ENCODE peak calls at places on chromosome 1, in seven cellular contexts. P is HCT116, M is OCI-LY7, E is hepatocyte, F is neural progenitor cell, Q is PC-3, Y is GM23248. O is an unnamed sample.

GRCh38 chr1:77438239-77438913 is 156.6 kb downstream of the AK5 start:
- DNase-seq in P (no peak), M (no peak), E (no peak), F (no peak), Q (no peak), Y (peak; percentile 68), O (peak; percentile 11)

GRCh38 chr1:228646717-228647522 is 88.4 kb upstream of the RHOU start:
- DNase-seq in P (no peak), M (peak; percentile 54), E (peak; percentile 56), F (peak; percentile 60), Q (peak; percentile 63), Y (peak; percentile 75), O (peak; percentile 31)

GRCh38 chr1:231266811-231267322 is 25.9 kb downstream of the GNPAT start:
- DNase-seq in P (no peak), M (no peak), E (no peak), F (no peak), Q (no peak), Y (peak; percentile 8), O (no peak)

GRCh38 chr1:58447891-58448290 is 98.6 kb downstream of the OMA1 start:
- DNase-seq in P (no peak), M (no peak), E (peak; percentile 16), F (no peak), Q (no peak), Y (peak; percentile 35), O (no peak)

GRCh38 chr1:173900427-173900826 is 16.7 kb downstream of the SERPINC1 start:
- DNase-seq in P (no peak), M (no peak), E (no peak), F (no peak), Q (no peak), Y (no peak), O (no peak)

GRCh38 chr1:112721966-112722524 is 6.9 kb upstream of the PPM1J start:
- DNase-seq in P (no peak), M (no peak), E (no peak), F (no peak), Q (no peak), Y (no peak), O (no peak)

GRCh38 chr1:89262643-89263042 is 10.0 kb downstream of the GBP5 start:
- DNase-seq in P (no peak), M (no peak), E (peak; percentile 12), F (no peak), Q (peak; percentile 36), Y (peak; percentile 85), O (no peak)

GRCh38 chr1:219916257-219916656 is 12.1 kb downstream of the SLC30A10 start:
- DNase-seq in P (no peak), M (no peak), E (no peak), F (no peak), Q (no peak), Y (no peak), O (no peak)

GRCh38 chr1:203911806-203912205 is 50.4 kb downstream of the SNRPE start:
- DNase-seq in P (no peak), M (no peak), E (no peak), F (no peak), Q (no peak), Y (peak; percentile 44), O (no peak)

GRCh38 chr1:37410815-37411214 is 63.6 kb upstream of the ZC3H12A start:
- DNase-seq in P (no peak), M (peak; percentile 12), E (peak; percentile 63), F (peak; percentile 86), Q (peak; percentile 30), Y (peak; percentile 42), O (no peak)

GRCh38 chr1:147384805-147385204 is 142.3 kb downstream of the CHD1L start:
- DNase-seq in P (no peak), M (no peak), E (no peak), F (no peak), Q (no peak), Y (no peak), O (no peak)

GRCh38 chr1:19478241-19478780 is 7.0 kb downstream of the CAPZB start:
- DNase-seq in P (no peak), M (no peak), E (no peak), F (no peak), Q (no peak), Y (no peak), O (no peak)

GRCh38 chr1:25477448-25478034 is 46.8 kb downstream of the MACO1 start:
- DNase-seq in P (no peak), M (no peak), E (no peak), F (no peak), Q (no peak), Y (no peak), O (no peak)

GRCh38 chr1:153750026-153750995 is 22.5 kb downstream of the INTS3 start:
- DNase-seq in P (no peak), M (no peak), E (no peak), F (peak; percentile 68), Q (no peak), Y (peak; percentile 42), O (no peak)

GRCh38 chr1:187838335-187839293 is 1009.9 kb downstream of the PLA2G4A start:
- DNase-seq in P (no peak), M (no peak), E (peak; percentile 42), F (peak; percentile 2), Q (no peak), Y (no peak), O (no peak)

GRCh38 chr1:187840557-187840956 is 1011.8 kb downstream of the PLA2G4A start:
- DNase-seq in P (no peak), M (no peak), E (peak; percentile 7), F (no peak), Q (no peak), Y (no peak), O (no peak)

GRCh38 chr1:187844313-187844712 is 1015.6 kb downstream of the PLA2G4A start:
- DNase-seq in P (no peak), M (no peak), E (no peak), F (no peak), Q (peak; percentile 58), Y (peak; percentile 8), O (no peak)

GRCh38 chr1:187839873-187840272 is 1011.1 kb downstream of the PLA2G4A start:
- DNase-seq in P (no peak), M (no peak), E (no peak), F (no peak), Q (peak; percentile 51), Y (peak; percentile 26), O (no peak)

DNA sequence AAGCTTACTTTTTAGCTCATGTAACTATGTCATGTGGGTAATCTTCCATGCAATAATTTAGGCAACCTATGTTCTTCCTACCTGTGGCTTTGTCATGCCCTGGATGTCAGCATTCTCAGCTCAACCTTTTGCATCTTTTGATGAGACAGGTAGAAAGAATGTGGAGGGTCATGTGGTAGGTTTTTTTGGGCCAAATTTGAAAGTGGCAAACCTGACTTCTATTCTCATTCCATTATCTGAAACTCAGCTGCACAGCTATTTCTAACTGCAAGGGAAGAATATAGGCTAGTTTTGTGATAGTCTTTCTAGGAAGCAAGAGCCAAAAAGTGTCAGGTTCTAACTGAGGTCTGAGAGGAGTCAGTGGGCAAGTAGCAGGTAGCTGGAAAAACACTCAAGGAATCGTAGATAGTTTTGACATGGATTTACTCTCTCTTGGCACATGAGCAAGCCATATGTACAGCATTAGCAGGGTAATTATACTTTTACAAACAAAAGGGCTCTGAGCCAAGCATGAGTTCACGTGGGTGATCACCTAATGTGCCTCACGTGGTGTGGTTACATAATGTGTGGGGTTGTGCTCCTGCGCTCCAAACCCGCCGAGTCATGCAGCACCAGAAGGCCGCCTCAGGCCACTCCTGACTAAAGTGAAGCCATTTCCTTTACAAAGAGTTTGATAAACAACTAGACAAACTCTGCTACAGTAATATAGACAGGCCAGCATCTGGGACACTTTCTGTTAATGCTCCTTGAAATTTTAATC is 1013.8 kb downstream of the PLA2G4A start:
- DNase-seq in P (no peak), M (peak; percentile 13), E (peak; percentile 16), F (peak; percentile 2), Q (peak; percentile 66), Y (peak; percentile 52), O (no peak)
- TF ChIP-seq EZH2phosphoT487 in P (no peak), M (no peak), E (no peak), F (no peak), Q (no peak), Y (no peak), O (no peak)

DNA sequence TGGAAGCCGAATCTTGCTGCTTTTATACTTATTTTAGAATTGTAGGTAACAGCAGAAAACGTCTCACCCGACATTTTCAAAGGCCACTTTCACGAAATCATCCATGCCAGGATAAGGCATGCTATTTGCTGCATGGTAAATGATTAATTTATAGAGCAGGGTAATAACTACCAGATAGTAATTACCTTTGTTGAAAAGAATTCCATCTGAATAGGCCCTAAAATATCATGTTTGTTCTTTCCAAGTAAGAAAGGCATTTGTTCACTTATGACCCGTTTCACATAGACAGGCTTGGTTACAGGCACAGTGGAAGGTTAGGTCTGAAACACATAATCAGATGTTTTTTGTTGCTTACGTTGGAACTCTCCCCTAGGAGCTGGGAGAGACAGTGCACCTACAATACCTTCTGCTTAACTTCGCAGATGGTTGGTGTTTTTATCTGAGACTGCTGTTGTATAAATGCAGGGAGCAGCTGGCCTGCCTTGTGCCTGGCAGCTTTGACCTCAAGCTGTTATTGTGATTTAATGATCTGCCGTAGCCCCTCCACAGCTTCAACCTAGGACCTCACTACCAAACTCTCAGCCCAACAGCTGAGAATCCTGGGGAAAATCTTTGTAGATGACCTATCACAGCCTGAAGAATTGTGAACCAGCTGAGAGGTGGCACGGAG is 1.6 kb downstream of the SLC44A3 start:
- DNase-seq in P (no peak), M (no peak), E (peak; percentile 29), F (no peak), Q (peak; percentile 9), Y (no peak), O (no peak)
- H3K4me3 ChIP-seq in P (no peak overlapping the region), M (no peak overlapping the region), E (peak overlapping the region; percentile 82), F (no peak overlapping the region), Q (peak overlapping the region; percentile 75), Y (no peak overlapping the region), O (no peak overlapping the region)

DNA sequence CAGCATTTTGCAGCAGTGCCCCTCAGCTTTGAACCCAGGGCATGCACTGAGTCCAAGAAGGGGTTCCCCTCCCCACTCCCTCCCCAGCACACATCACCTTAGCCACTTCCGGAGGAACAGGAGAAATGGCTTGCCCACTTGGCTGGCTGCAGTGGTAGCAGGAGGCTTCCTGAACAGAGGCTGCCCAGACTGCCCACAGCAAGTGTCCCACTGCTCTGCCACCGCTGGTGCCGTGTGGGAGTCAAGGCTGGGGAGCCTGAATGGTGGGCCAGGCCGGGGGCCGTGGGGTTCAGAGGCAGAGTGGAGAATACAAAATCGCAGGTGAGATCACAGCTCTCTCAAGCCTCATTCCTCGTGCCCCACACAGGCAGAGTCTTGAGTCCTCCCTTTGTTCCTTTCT is 34.5 kb downstream of the CD247 start:
- DNase-seq in P (no peak), M (no peak), E (no peak), F (no peak), Q (no peak), Y (no peak), O (no peak)
- TF ChIP-seq EZH2phosphoT487 in P (no peak), M (no peak), E (no peak), F (no peak), Q (no peak), Y (no peak), O (no peak)

DNA sequence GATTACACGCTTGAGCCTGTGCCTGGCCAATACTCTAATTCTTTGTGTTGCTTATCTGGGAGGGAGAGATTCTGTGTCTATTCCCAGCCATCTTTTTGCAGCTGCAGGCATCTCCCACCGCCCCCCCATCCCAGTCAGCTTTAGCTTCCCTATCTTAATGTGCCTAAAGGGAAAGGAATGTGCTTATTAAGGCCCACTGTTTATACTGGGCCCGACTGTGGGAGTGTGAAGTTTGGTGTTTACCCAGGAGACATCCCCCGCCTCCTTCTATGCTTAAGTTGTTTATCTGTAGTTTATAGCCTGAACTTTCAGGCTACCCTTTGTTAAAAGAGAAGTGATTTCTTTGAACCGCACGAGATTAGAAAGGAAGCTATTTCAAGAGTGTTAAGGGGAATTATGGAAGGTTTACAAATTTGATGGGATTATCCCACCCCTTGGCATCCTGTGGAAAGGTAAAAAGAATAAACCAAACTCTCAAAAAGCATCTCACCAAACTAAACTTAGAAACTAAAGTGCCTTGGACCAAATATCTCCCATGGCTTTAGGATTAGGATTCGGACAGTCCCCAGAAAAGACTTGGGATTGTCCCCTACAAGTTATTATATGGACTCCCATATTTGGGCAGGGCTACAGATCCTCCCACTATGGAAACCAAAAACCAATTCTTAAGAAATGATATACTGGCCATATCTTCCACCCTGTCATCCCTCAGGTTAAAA is 25.6 kb upstream of the ZNF496 start:
- DNase-seq in P (no peak), M (no peak), E (peak; percentile 64), F (no peak), Q (no peak), Y (peak; percentile 53), O (no peak)
- H3K4me3 ChIP-seq in P (no peak overlapping the region), M (no peak overlapping the region), E (no peak overlapping the region), F (no peak overlapping the region), Q (no peak overlapping the region), Y (no peak overlapping the region), O (no peak overlapping the region)